ENCODE peak calls at places on chromosomes 2 and 18, in five cellular contexts. S, K, I, Q and R are unnamed samples. For H3K4me1, the result is how much of the 10 kb centered on the place peaks cover.

GRCh38 chr2:130967020-130967495 is 126.2 kb downstream of the FAM168B start:
- DNase-seq in S (no peak), K (no peak), I (no peak), Q (no peak), R (no peak)

GRCh38 chr18:25169701-25170100 is 182.3 kb downstream of the ZNF521 start:
- DNase-seq in S (no peak), K (no peak), I (no peak), Q (no peak), R (no peak)

GRCh38 chr2:7007846-7008741 is 90.9 kb downstream of the RNF144A start:
- DNase-seq in S (peak), K (no peak), I (peak), Q (peak), R (peak)

GRCh38 chr2:108634591-108635160 is 84.6 kb upstream of the RANBP2 start:
- DNase-seq in S (no peak), K (no peak), I (no peak), Q (no peak), R (peak)

GRCh38 chr2:122883849-122884248 is 1128.4 kb downstream of the TSN start:
- DNase-seq in S (no peak), K (no peak), I (no peak), Q (no peak), R (no peak)

GRCh38 chr2:73255907-73256617 is 22.0 kb downstream of the CCT7 start:
- DNase-seq in S (no peak), K (peak), I (no peak), Q (no peak), R (no peak)

GRCh38 chr2:120177973-120178372 is 45.2 kb downstream of the TMEM185B start:
- DNase-seq in S (peak), K (peak), I (no peak), Q (no peak), R (no peak)

GRCh38 chr2:22403748-22404147 is 981.2 kb upstream of the KLHL29 start:
- DNase-seq in S (no peak), K (no peak), I (no peak), Q (no peak), R (no peak)

GRCh38 chr2:8024506-8024905 is 657.4 kb upstream of the ID2 start:
- DNase-seq in S (no peak), K (no peak), I (no peak), Q (no peak), R (no peak)

GRCh38 chr2:18346364-18346763 is 214.1 kb downstream of the RDH14 start:
- DNase-seq in S (no peak), K (no peak), I (no peak), Q (no peak), R (no peak)

GRCh38 chr2:130836501-130837174 is at the start of gene ARHGEF4:
- DNase-seq in S (peak), K (peak), I (peak), Q (peak), R (peak)

GRCh38 chr18:48761582-48761981 is 189.2 kb downstream of the SMAD7 start:
- DNase-seq in S (no peak), K (no peak), I (no peak), Q (no peak), R (no peak)

GRCh38 chr2:100767224-100767653 is 52.7 kb upstream of the NPAS2 start:
- DNase-seq in S (no peak), K (no peak), I (no peak), Q (no peak), R (peak)

GRCh38 chr2:219165058-219165930 is 4.5 kb downstream of the SLC23A3 start:
- DNase-seq in S (no peak), K (no peak), I (no peak), Q (no peak), R (no peak)

GRCh38 chr2:169507698-169508097 is 1.8 kb upstream of the KLHL41 start:
- DNase-seq in S (no peak), K (no peak), I (no peak), Q (no peak), R (peak)

GRCh38 chr2:38496927-38497669 is 105.6 kb downstream of the HNRNPLL start:
- DNase-seq in S (no peak), K (no peak), I (peak), Q (no peak), R (no peak)

GRCh38 chr2:184336688-184337087 is 261.6 kb upstream of the ZNF804A start:
- DNase-seq in S (no peak), K (no peak), I (no peak), Q (no peak), R (no peak)

GRCh38 chr2:144128104-144128746 is 391.7 kb downstream of the ZEB2 start:
- DNase-seq in S (no peak), K (no peak), I (no peak), Q (no peak), R (no peak)

GRCh38 chr18:48956378-48956777 is 5.6 kb upstream of the SMAD7 start:
- DNase-seq in S (no peak), K (no peak), I (no peak), Q (no peak), R (no peak)

GRCh38 chr18:35240664-35241522 is at the start of gene ZNF397:
- DNase-seq in S (peak), K (peak), I (peak), Q (peak), R (peak)

GRCh38 chr2:28567076-28567471 is 71.2 kb downstream of the PLB1 start:
- DNase-seq in S (no peak), K (peak), I (no peak), Q (no peak), R (no peak)

GRCh38 chr2:217733461-217733860 is 269.3 kb downstream of the TNS1 start:
- DNase-seq in S (no peak), K (no peak), I (no peak), Q (no peak), R (no peak)

GRCh38 chr2:144511222-144511855 is 8.6 kb downstream of the ZEB2 start:
- DNase-seq in S (no peak), K (no peak), I (no peak), Q (no peak), R (peak)

GRCh38 chr2:84495539-84496146 is 20.7 kb upstream of the DNAH6 start:
- DNase-seq in S (no peak), K (peak), I (no peak), Q (peak), R (peak)

GRCh38 chr2:220347661-220348060 is 720.2 kb downstream of the SLC4A3 start:
- DNase-seq in S (no peak), K (no peak), I (no peak), Q (no peak), R (no peak)

GRCh38 chr2:118061135-118061955 is 26.9 kb upstream of the INSIG2 start:
- DNase-seq in S (no peak), K (peak), I (peak), Q (peak), R (no peak)

GRCh38 chr2:3272761-3273160 is 104.9 kb downstream of the EIPR1 start:
- DNase-seq in S (no peak), K (no peak), I (no peak), Q (no peak), R (no peak)

GRCh38 chr2:109103286-109103685 is 25.7 kb upstream of the SH3RF3 start:
- DNase-seq in S (no peak), K (no peak), I (no peak), Q (no peak), R (no peak)

GRCh38 chr2:217839073-217839749 is 163.6 kb downstream of the TNS1 start:
- DNase-seq in S (no peak), K (no peak), I (peak), Q (no peak), R (no peak)

GRCh38 chr2:120940726-120941256 is 205.1 kb downstream of the GLI2 start:
- DNase-seq in S (no peak), K (no peak), I (no peak), Q (no peak), R (no peak)

GRCh38 chr2:98761267-98761781 is 30.4 kb upstream of the MGAT4A start:
- DNase-seq in S (peak), K (no peak), I (no peak), Q (peak), R (no peak)

GRCh38 chr2:98761909-98762308 is 31.0 kb upstream of the MGAT4A start:
- DNase-seq in S (no peak), K (no peak), I (no peak), Q (no peak), R (no peak)

GRCh38 chr2:98759827-98760625 is 29.1 kb upstream of the MGAT4A start:
- DNase-seq in S (peak), K (no peak), I (no peak), Q (peak), R (no peak)

GRCh38 chr2:98757904-98758421 is 27.0 kb upstream of the MGAT4A start:
- DNase-seq in S (peak), K (no peak), I (peak), Q (peak), R (no peak)

GRCh38 chr2:98759338-98759737 is 28.4 kb upstream of the MGAT4A start:
- DNase-seq in S (no peak), K (no peak), I (no peak), Q (no peak), R (no peak)
- H3K4me1 ChIP-seq in S (half or more), K (under half), I (under half), Q (under half), R (under half)

DNA sequence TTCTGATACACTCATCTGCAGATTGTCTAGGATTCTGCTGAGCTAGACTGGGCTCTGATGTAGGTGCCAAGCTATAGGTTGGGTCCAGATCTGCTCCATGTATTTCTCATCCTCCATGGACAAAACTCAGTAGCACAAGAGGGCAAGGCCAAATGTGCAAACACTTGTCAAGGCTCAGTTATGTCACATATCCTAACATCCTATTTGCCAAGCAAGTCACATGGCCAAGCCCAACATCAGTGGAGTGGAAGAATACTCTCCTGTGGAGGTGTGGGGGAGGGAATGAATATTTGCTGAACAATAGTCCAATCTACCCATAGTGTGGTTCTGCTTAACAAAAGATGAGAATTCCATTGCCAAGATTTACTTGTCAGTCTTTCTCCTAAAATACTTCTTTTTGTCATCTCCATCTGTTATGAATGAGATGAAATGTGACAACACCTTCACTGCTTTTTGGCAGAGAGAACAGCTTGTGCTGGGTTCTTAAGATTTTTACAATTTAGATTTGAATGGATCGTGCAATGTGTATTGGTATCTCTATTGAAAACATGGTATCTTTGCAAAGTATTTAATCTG is 89.9 kb downstream of the OXER1 start:
- DNase-seq in S (no peak), K (no peak), I (no peak), Q (no peak), R (no peak)
- H3K27ac ChIP-seq in S (no peak), K (no peak), I (no peak), Q (no peak), R (no peak)

GRCh38 chr2:15481000-15481399 is 80.1 kb downstream of the NBAS start:
- DNase-seq in S (no peak), K (no peak), I (no peak), Q (no peak), R (no peak)

GRCh38 chr2:15485949-15486348 is 75.2 kb downstream of the NBAS start:
- DNase-seq in S (no peak), K (no peak), I (no peak), Q (no peak), R (no peak)

DNA sequence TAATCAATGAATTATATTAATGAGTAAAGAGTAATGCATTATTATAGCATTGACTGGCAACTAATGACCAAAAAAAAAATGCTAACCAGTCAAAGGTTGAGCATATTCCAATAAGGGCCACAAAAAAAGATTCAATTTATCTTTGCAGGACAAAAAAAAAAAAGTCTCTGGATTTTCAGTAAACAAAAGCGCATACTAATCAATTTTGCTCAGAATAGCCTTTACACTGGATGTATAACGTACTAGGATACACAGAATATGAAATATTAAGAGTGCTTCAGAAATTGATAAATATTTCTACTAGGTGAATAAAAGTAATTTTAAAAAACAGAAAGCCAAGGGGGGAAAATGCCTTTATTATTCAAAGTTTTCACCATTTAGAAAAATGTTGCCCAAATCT is 74.4 kb downstream of the NBAS start:
- DNase-seq in S (no peak), K (no peak), I (no peak), Q (no peak), R (no peak)
- H3K4me1 ChIP-seq in S (under half), K (under half), I (under half), Q (under half), R (under half)

DNA sequence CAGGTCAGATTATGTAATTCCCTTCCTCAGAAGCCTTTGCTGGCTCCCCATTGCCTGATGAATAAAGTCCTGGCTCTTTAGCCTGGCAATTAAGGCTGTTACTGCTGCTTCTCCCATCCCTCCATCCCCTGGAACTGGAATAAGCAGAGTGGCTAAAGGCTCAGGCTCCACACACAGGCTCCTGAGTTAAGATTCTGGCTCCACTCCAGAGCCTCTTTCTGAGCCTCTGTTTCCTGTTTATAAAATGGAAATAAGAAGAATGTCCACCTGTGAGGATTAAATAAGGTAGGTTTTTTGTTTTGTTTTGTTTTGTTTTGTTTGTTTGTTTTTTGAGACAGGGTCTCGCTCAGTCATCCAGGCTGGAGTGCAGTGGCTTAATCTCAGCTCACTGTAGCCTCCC is 50.0 kb downstream of the ZFP36L2 start:
- DNase-seq in S (no peak), K (no peak), I (no peak), Q (no peak), R (no peak)
- H3K27ac ChIP-seq in S (no peak), K (no peak), I (no peak), Q (no peak), R (no peak)

GRCh38 chr2:74843371-74844298 is 9.7 kb downstream of the HK2 start:
- DNase-seq in S (no peak), K (no peak), I (no peak), Q (peak), R (peak)
- H3K4me1 ChIP-seq in S (half or more), K (under half), I (half or more), Q (under half), R (under half)

DNA sequence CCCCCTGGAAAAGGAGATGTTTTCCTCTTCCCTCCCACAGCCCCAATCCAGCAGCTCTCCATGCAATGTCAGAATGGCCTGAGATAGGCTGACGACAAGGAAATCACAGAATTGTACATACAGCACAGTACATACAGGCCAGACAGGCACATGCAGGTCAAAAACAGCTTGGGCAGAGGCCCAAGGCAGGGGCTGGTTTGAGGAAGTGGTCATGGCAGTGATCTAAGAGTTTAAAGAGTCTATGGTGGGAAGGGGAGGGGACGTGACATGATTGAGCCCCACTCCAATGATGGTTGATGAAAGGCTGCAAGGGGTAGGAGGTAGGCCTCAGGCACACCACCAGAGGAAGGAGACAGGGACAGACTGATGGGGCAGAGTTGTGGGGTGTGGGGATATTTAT is 4.3 kb downstream of the DCTN1 start:
- DNase-seq in S (no peak), K (no peak), I (no peak), Q (no peak), R (no peak)
- H3K27ac ChIP-seq in S (no peak), K (no peak), I (no peak), Q (no peak), R (no peak)

GRCh38 chr2:21331625-21332370 is 208.0 kb downstream of the TDRD15 start:
- DNase-seq in S (no peak), K (no peak), I (no peak), Q (no peak), R (no peak)

GRCh38 chr2:21330786-21331391 is 207.1 kb downstream of the TDRD15 start:
- DNase-seq in S (no peak), K (no peak), I (no peak), Q (no peak), R (no peak)

GRCh38 chr2:21333694-21334093 is 209.9 kb downstream of the TDRD15 start:
- DNase-seq in S (no peak), K (no peak), I (no peak), Q (no peak), R (no peak)

GRCh38 chr2:21333249-21333648 is 209.5 kb downstream of the TDRD15 start:
- DNase-seq in S (no peak), K (no peak), I (no peak), Q (no peak), R (no peak)
- H3K4me1 ChIP-seq in S (under half), K (under half), I (under half), Q (under half), R (under half)